ENCODE peak calls at places on chromosomes 5 and 9, in eight cellular contexts. Q, N, E, L, F, S, U and Z are unnamed samples.

GRCh38 chr9:69323886-69324285 is 1.1 kb upstream of the ENTREP1 start:
- DNase-seq in Q (no peak), N (peak), E (no peak), L (no peak), F (no peak), S (no peak), U (no peak), Z (no peak)

GRCh38 chr9:137277329-137278041 is at the start of gene TOR4A:
- DNase-seq in Q (peak), N (peak), E (no peak), L (no peak), F (peak), S (peak), U (peak), Z (peak)

GRCh38 chr9:99491408-99492259 is 269.6 kb downstream of the SEC61B start:
- DNase-seq in Q (no peak), N (peak), E (no peak), L (no peak), F (peak), S (peak), U (no peak), Z (no peak)

GRCh38 chr5:14134771-14135170 is 8.4 kb upstream of the TRIO start:
- DNase-seq in Q (no peak), N (no peak), E (no peak), L (no peak), F (no peak), S (no peak), U (no peak), Z (no peak)

GRCh38 chr5:177590406-177590805 is 1.6 kb upstream of the TMED9 start:
- DNase-seq in Q (no peak), N (no peak), E (no peak), L (no peak), F (no peak), S (no peak), U (no peak), Z (no peak)

GRCh38 chr9:107648153-107648716 is 158.7 kb upstream of the KLF4 start:
- DNase-seq in Q (no peak), N (peak), E (no peak), L (no peak), F (peak), S (peak), U (no peak), Z (no peak)

GRCh38 chr9:95511952-95512750 is 4.6 kb downstream of the PTCH1 start:
- DNase-seq in Q (peak), N (no peak), E (no peak), L (no peak), F (peak), S (peak), U (peak), Z (peak)

GRCh38 chr9:99445377-99445891 is 223.4 kb downstream of the SEC61B start:
- DNase-seq in Q (no peak), N (peak), E (no peak), L (no peak), F (peak), S (peak), U (no peak), Z (peak)

GRCh38 chr9:1140057-1140456 is 89.9 kb downstream of the DMRT2 start:
- DNase-seq in Q (no peak), N (no peak), E (no peak), L (no peak), F (no peak), S (no peak), U (no peak), Z (no peak)

GRCh38 chr5:89211836-89212235 is 328.9 kb upstream of the MEF2C start:
- DNase-seq in Q (no peak), N (peak), E (no peak), L (no peak), F (peak), S (peak), U (no peak), Z (peak)

GRCh38 chr5:39570418-39571027 is 145.7 kb upstream of the DAB2 start:
- DNase-seq in Q (peak), N (peak), E (no peak), L (no peak), F (peak), S (peak), U (no peak), Z (peak)

GRCh38 chr9:2346277-2346913 is 275.2 kb upstream of the VLDLR start:
- DNase-seq in Q (no peak), N (no peak), E (no peak), L (no peak), F (no peak), S (no peak), U (no peak), Z (no peak)